ENCODE peak calls at places on chromosome 4, in seven cellular contexts. G, E, R, M, U, W and Z are unnamed samples.
A peak's percentile ranks its signal among the peaks of the same experiment; 100 is the strongest.

GRCh38 chr4:155784637-155785036 is 25.8 kb downstream of the GUCY1B1 start:
- DNase-seq in R (no peak), U (no peak), E (no peak), G (no peak), W (no peak), M (no peak), Z (no peak)

GRCh38 chr4:79673898-79674297 is 265.9 kb upstream of the GK2 start:
- DNase-seq in R (no peak), W (no peak), G (no peak), M (no peak), U (no peak), E (no peak), Z (no peak)

GRCh38 chr4:5799406-5799805 is 88.4 kb downstream of the EVC start:
- DNase-seq in W (no peak), M (no peak), G (no peak), R (no peak), U (no peak), E (no peak), Z (no peak)

GRCh38 chr4:174365018-174365587 is 81.4 kb downstream of the CEP44 start:
- DNase-seq in W (peak; percentile 49), U (no peak), E (no peak), R (no peak), G (peak; percentile 10), M (no peak), Z (no peak)

GRCh38 chr4:35939746-35940145 is 304.6 kb downstream of the ARAP2 start:
- DNase-seq in G (no peak), W (no peak), R (no peak), M (no peak), E (no peak), U (no peak), Z (no peak)

GRCh38 chr4:77264826-77265225 is 107.8 kb downstream of the CCNG2 start:
- DNase-seq in U (no peak), W (peak; percentile 15), R (no peak), G (no peak), E (no peak), M (no peak), Z (no peak)

GRCh38 chr4:96380106-96380505 is 540.2 kb downstream of the PDHA2 start:
- DNase-seq in R (no peak), G (no peak), W (no peak), E (no peak), U (no peak), M (no peak), Z (no peak)

GRCh38 chr4:892780-893179 is 39.3 kb downstream of the GAK start:
- DNase-seq in U (no peak), R (no peak), M (no peak), E (no peak), G (no peak), W (no peak), Z (no peak)